ENCODE peak calls at places on chromosomes 12 and 14, in nine cellular contexts. E is tibial nerve, Q is pancreas, B is AG10803, A is ovary, K is B cell, W is astrocyte of the spinal cord, L is stomach, P is cardiac muscle cell. J is an unnamed sample.

GRCh38 chr12:7295529-7295928 is 8.3 kb upstream of the ACSM4 start:
- DNase-seq in A (no peak), K (no peak), Q (no peak), P (no peak), L (no peak), E (no peak), W (no peak), B (no peak), J (no peak)

GRCh38 chr14:64417042-64417770 is 29.1 kb downstream of the MTHFD1 start:
- DNase-seq in L (no peak), P (peak), E (no peak), K (no peak), Q (no peak), B (no peak), W (peak), A (no peak), J (no peak)

GRCh38 chr12:45483571-45483970 is 245.9 kb upstream of the ARID2 start:
- DNase-seq in A (peak), P (peak), L (no peak), Q (no peak), W (peak), E (no peak), B (peak), K (no peak), J (no peak)

GRCh38 chr14:29821665-29822429 is 105.8 kb downstream of the PRKD1 start:
- DNase-seq in K (no peak), L (no peak), W (no peak), E (no peak), P (peak), A (no peak), B (no peak), Q (no peak), J (no peak)

GRCh38 chr14:93967637-93968250 is 8.6 kb downstream of the ASB2 start:
- DNase-seq in L (no peak), B (no peak), W (no peak), P (no peak), A (no peak), K (peak), E (no peak), Q (no peak), J (peak)

GRCh38 chr14:75831971-75832370 is 149.8 kb downstream of the TGFB3 start:
- DNase-seq in W (peak), E (no peak), P (no peak), B (peak), K (no peak), L (peak), Q (no peak), A (peak), J (no peak)

GRCh38 chr14:24279301-24280186 is 8.1 kb upstream of the RABGGTA start:
- DNase-seq in A (no peak), L (no peak), B (no peak), P (no peak), Q (peak), K (peak), W (no peak), E (no peak), J (peak)

GRCh38 chr14:103279129-103280025 is 54.7 kb upstream of the EIF5 start:
- DNase-seq in P (no peak), E (no peak), Q (no peak), W (no peak), K (no peak), L (no peak), A (peak), B (no peak), J (no peak)

GRCh38 chr14:44701563-44702263 is 194.6 kb upstream of the FSCB start:
- DNase-seq in K (no peak), Q (no peak), A (no peak), P (peak), B (no peak), W (no peak), E (no peak), L (no peak), J (no peak)

GRCh38 chr12:107331912-107332311 is 238.6 kb upstream of the CRY1 start:
- DNase-seq in A (no peak), Q (peak), P (no peak), K (no peak), B (no peak), W (no peak), L (no peak), E (no peak), J (no peak)

GRCh38 chr12:66203820-66204219 is 14.8 kb downstream of the IRAK3 start:
- DNase-seq in Q (no peak), P (no peak), K (no peak), B (no peak), W (no peak), A (no peak), E (no peak), L (no peak), J (no peak)

GRCh38 chr12:131621701-131622421 is 89.0 kb upstream of the SFSWAP start:
- DNase-seq in K (no peak), E (no peak), W (no peak), B (no peak), L (no peak), A (peak), P (peak), Q (no peak), J (no peak)

GRCh38 chr14:34766060-34766459 is 51.7 kb upstream of the CFL2 start:
- DNase-seq in Q (no peak), P (no peak), A (no peak), B (no peak), W (no peak), L (no peak), K (no peak), E (no peak), J (no peak)

GRCh38 chr12:116389990-116390655 is 112.6 kb upstream of the MED13L start:
- DNase-seq in A (no peak), Q (no peak), K (no peak), W (peak), B (peak), L (no peak), P (peak), E (no peak), J (no peak)

GRCh38 chr14:25411933-25412757 is 362.2 kb upstream of the STXBP6 start:
- DNase-seq in L (no peak), B (peak), P (peak), K (no peak), Q (no peak), W (peak), E (no peak), A (no peak), J (no peak)

GRCh38 chr14:99749763-99750715 is 43.2 kb upstream of the EML1 start:
- DNase-seq in E (no peak), P (no peak), A (no peak), K (no peak), Q (peak), W (no peak), L (no peak), B (no peak), J (no peak)

GRCh38 chr14:99747582-99748330 is 45.5 kb upstream of the EML1 start:
- DNase-seq in P (no peak), B (no peak), K (no peak), Q (peak), A (no peak), L (no peak), E (no peak), W (no peak), J (no peak)

GRCh38 chr14:99750746-99751450 is 42.3 kb upstream of the EML1 start:
- DNase-seq in K (no peak), L (no peak), W (no peak), A (no peak), E (no peak), P (no peak), Q (peak), B (no peak), J (no peak)

GRCh38 chr14:99748529-99748928 is 44.7 kb upstream of the EML1 start:
- DNase-seq in L (no peak), K (no peak), P (no peak), Q (no peak), A (no peak), W (no peak), E (no peak), B (no peak), J (no peak)

DNA sequence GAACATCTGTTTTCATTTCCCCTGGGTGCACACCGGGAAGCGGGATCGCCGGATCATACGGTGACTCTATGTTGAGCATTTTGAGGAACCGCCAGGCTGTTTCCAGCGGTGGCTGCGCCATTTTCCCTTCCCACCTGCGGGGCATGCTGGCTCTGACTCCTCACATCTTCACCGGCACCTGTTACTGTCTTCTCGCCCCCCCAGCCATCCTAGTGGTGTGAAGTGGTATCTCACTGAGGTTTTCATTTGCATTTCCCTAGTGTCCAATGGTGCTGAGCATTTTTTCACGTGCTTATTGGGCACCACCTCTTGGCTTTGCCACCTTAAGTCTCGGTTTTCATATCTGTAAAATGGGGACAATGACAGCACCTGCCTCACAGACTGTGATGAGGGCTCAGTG is 44.1 kb upstream of the EML1 start:
- DNase-seq in E (no peak), L (no peak), W (no peak), P (no peak), Q (peak), A (no peak), K (no peak), B (no peak), J (no peak)
- TF ChIP-seq CTCF in E (no peak), L (no peak), W (peak), P (peak), Q (no peak), A (no peak), K (no peak), B (peak), J (no peak)

DNA sequence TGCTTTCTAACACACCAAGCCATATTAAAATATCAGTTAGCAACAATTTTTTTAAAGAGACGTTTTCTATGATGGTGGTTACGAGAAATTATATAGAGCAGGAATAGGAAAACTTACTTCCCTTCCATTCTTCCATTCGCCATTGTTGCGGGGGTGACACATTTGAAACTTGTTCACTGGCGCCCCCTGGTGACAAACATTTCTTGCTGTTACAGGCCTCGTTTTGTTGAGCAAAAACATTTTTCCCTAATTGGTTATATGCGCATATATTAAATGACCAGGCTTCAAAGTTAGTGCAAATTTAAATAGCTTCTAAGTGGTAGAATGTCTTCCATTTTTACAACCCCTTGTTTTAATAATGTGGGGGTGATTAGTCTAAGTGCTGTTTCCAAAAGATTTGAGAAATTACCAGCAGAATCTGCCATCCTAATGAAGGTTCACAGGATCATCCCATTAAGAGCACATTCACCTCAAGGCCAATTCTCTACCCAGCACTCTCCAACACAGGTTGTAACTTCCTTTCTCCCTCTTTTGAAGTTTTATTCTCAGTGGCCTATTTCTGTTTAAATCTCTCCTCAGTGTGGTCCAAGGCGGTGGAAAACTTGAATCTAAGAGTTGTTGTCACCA is 1124.7 kb downstream of the FLRT2 start:
- DNase-seq in P (peak), K (no peak), B (peak), Q (peak), L (peak), W (peak), E (peak), A (no peak), J (no peak)
- TF ChIP-seq CTCF in P (peak), K (peak), B (peak), Q (peak), L (no peak), W (peak), E (peak), A (no peak), J (no peak)

GRCh38 chr12:96020314-96021003 is 14.9 kb downstream of the LTA4H start:
- DNase-seq in B (no peak), A (no peak), E (no peak), P (no peak), L (no peak), W (no peak), K (peak), Q (no peak), J (no peak)

GRCh38 chr12:96014932-96015599 is 18.9 kb upstream of the HAL start:
- DNase-seq in K (no peak), Q (no peak), E (no peak), L (no peak), W (no peak), B (peak), A (no peak), P (peak), J (no peak)

DNA sequence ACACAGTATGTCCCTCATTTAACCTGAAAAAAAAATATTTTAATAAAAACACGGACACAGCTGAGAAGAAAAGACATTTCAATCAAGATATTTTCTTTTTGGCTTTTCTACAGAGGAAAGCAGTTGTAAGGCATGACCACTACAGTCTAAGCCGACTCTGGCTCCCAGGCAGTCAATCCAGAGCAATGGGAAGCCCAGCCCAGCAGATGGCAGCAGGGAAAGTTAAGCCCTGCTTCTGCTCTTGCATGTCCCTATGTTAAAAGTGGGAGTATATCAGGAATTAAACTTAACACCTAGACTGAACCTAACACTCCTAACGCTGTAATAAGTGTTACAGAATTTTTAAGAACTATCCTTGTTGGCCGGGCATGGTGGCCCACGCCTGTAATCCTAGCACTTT is 19.5 kb upstream of the HAL start:
- DNase-seq in Q (no peak), P (peak), A (no peak), E (no peak), B (peak), L (peak), W (peak), K (no peak), J (no peak)
- TF ChIP-seq CTCF in Q (no peak), P (peak), A (no peak), E (no peak), B (peak), L (no peak), W (peak), K (no peak), J (no peak)

GRCh38 chr12:103748002-103748401 is 93.0 kb downstream of the NT5DC3 start:
- DNase-seq in P (no peak), A (no peak), L (no peak), W (no peak), E (no peak), K (no peak), Q (no peak), B (no peak), J (no peak)

GRCh38 chr12:103751600-103751999 is 89.4 kb downstream of the NT5DC3 start:
- DNase-seq in Q (no peak), E (no peak), A (no peak), B (peak), K (no peak), L (no peak), W (no peak), P (peak), J (no peak)

GRCh38 chr12:103748875-103749274 is 92.2 kb downstream of the NT5DC3 start:
- DNase-seq in L (no peak), B (no peak), W (no peak), A (no peak), Q (no peak), E (no peak), P (no peak), K (no peak), J (no peak)

GRCh38 chr12:103755425-103755824 is 85.6 kb downstream of the NT5DC3 start:
- DNase-seq in E (no peak), Q (no peak), L (no peak), B (no peak), W (no peak), P (no peak), A (no peak), K (no peak), J (no peak)

GRCh38 chr12:103751171-103751570 is 89.9 kb downstream of the NT5DC3 start:
- DNase-seq in E (no peak), K (no peak), Q (no peak), P (no peak), B (no peak), W (no peak), L (no peak), A (no peak), J (no peak)
- TF ChIP-seq CTCF in E (no peak), K (no peak), Q (no peak), P (no peak), B (no peak), W (no peak), L (no peak), A (no peak), J (no peak)

GRCh38 chr14:63134801-63135200 is 69.4 kb upstream of the RHOJ start:
- DNase-seq in W (peak), P (peak), L (no peak), E (no peak), K (no peak), Q (no peak), A (no peak), B (no peak), J (no peak)
- TF ChIP-seq CTCF in W (peak), P (peak), L (no peak), E (no peak), K (no peak), Q (no peak), A (no peak), B (peak), J (no peak)

GRCh38 chr12:132955094-132955932 is 793 bp downstream of the ZNF605 start:
- DNase-seq in B (peak), E (no peak), L (peak), K (peak), Q (no peak), W (peak), A (peak), P (peak), J (peak)
- TF ChIP-seq CTCF in B (no peak), E (no peak), L (no peak), K (no peak), Q (no peak), W (no peak), A (no peak), P (no peak), J (no peak)

J was measured in GM20000.